ENCODE peak calls at places on chromosomes 12 and 14, in seven cellular contexts. H is mammary epithelial cell; M is CD8-positive, alpha-beta T cell; W is psoas muscle; U is gastrocnemius medialis; F is cardiac muscle cell; J is heart left ventricle. B is an unnamed sample.

GRCh38 chr14:104586832-104587620 is 7.5 kb downstream of the C14orf180 start:
- DNase-seq in H (no peak), M (no peak), W (peak; percentile 84), U (peak; percentile 63), F (no peak), J (peak; percentile 84), B (no peak)

GRCh38 chr12:1302471-1302870 is 291.9 kb downstream of the FBXL14 start:
- DNase-seq in H (no peak), M (no peak), W (no peak), U (no peak), F (no peak), J (no peak), B (no peak)

GRCh38 chr14:20138520-20138919 is at the start of gene OR4N5:
- DNase-seq in H (no peak), M (no peak), W (no peak), U (no peak), F (no peak), J (no peak), B (no peak)

GRCh38 chr12:113055594-113056380 is 743 bp upstream of the DTX1 start:
- DNase-seq in H (no peak), M (no peak), W (no peak), U (no peak), F (no peak), J (no peak), B (no peak)

GRCh38 chr12:88947486-88948043 is 367.3 kb upstream of the KITLG start:
- DNase-seq in H (no peak), M (no peak), W (no peak), U (no peak), F (no peak), J (no peak), B (no peak)

GRCh38 chr12:5269846-5270245 is 162.1 kb upstream of the NTF3 start:
- DNase-seq in H (no peak), M (no peak), W (no peak), U (no peak), F (no peak), J (no peak), B (no peak)

GRCh38 chr12:95721320-95721719 is 69.2 kb downstream of the NTN4 start:
- DNase-seq in H (peak; percentile 71), M (no peak), W (no peak), U (no peak), F (no peak), J (no peak), B (peak; percentile 19)

GRCh38 chr14:105436891-105437722 is 17.5 kb downstream of the MTA1 start:
- DNase-seq in H (no peak), M (no peak), W (no peak), U (no peak), F (no peak), J (peak; percentile 44), B (no peak)

GRCh38 chr12:71755146-71755892 is 656 bp downstream of the RAB21 start:
- DNase-seq in H (peak; percentile 67), M (peak; percentile 27), W (peak; percentile 75), U (peak; percentile 23), F (peak; percentile 62), J (peak; percentile 74), B (peak; percentile 12)

GRCh38 chr12:107282628-107283027 is 189.3 kb upstream of the CRY1 start:
- DNase-seq in H (peak; percentile 52), M (no peak), W (no peak), U (no peak), F (no peak), J (no peak), B (no peak)

GRCh38 chr14:67332468-67332867 is 27.1 kb downstream of the ATP6V1D start:
- DNase-seq in H (peak; percentile 25), M (no peak), W (no peak), U (no peak), F (no peak), J (no peak), B (no peak)

GRCh38 chr12:53450936-53451335 is 966 bp upstream of the PCBP2 start:
- DNase-seq in H (no peak), M (no peak), W (no peak), U (no peak), F (no peak), J (no peak), B (no peak)

GRCh38 chr12:53454710-53455109 is 2.8 kb downstream of the PCBP2 start:
- DNase-seq in H (no peak), M (no peak), W (no peak), U (no peak), F (no peak), J (no peak), B (peak; percentile 28)

GRCh38 chr12:53452159-53453077 is 516 bp downstream of the PCBP2 start:
- DNase-seq in H (peak; percentile 79), M (peak; percentile 66), W (peak; percentile 96), U (peak; percentile 76), F (peak; percentile 94), J (peak; percentile 89), B (peak; percentile 95)

GRCh38 chr12:53453953-53454640 is 2.2 kb downstream of the PCBP2 start:
- DNase-seq in H (no peak), M (no peak), W (no peak), U (no peak), F (no peak), J (no peak), B (no peak)

DNA sequence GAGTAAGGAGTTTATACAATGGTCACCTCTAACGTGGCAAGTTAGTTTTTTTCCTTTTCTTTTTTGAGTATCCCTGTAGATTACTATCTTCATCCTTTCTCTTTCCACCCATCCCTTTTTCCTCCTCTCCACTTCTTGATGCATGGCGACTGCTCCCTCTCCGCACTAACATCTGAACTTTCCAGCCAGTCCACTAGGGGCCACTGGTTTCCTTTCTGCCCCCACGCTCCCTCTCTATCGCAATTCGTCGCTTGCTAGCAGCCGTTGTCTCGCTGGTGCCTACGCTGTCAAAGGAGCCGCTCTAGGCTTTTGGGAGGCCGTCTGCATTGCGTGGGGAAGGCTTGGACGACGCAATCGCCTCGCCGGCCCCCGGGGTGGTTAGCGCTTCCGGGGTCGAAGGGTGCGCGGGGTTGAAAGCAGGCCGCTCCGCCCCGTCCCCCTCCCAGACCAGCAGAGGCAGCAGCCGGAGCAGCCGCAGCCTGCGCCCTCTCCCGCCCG is at the start of gene PCBP2:
- DNase-seq in H (peak; percentile 99), M (peak; percentile 94), W (peak; percentile 99), U (peak; percentile 98), F (peak; percentile 100), J (peak; percentile 99), B (peak; percentile 100)
- H3K4me3 ChIP-seq in H (peak within 1 kb of the TSS; percentile 99), M (peak within 1 kb of the TSS; percentile 81), W (peak within 1 kb of the TSS; percentile 83), U (peak within 1 kb of the TSS; percentile 77), F (peak within 1 kb of the TSS; percentile 87), J (peak within 1 kb of the TSS; percentile 78), B (peak within 1 kb of the TSS; percentile 86)

DNA sequence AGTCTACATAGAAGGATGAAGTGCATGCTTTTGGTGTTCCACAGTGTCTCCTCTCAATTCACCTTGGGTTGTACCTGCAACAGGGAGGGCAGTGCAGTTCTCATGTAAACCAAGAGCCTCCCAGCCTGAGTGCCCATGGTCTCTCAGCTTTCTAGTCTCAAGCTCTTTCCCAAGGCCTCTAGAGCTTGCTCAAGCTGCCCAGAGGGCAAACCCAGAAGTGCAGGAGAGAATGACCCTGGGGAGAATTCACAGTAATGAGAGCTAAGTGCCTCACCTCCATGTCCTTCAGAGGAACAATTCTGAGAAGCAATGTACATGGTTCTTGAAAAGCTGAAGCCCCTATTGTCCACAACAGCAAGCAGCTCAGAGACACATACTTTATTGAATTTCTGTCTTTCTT is 180.5 kb downstream of the BCAT1 start:
- DNase-seq in H (no peak), M (no peak), W (no peak), U (no peak), F (no peak), J (no peak), B (no peak)
- H3K4me3 ChIP-seq in H (no peak overlapping the region), M (no peak overlapping the region), W (no peak overlapping the region), U (no peak overlapping the region), F (no peak overlapping the region), J (no peak overlapping the region), B (no peak overlapping the region)

GRCh38 chr12:14776236-14776959 is 26.9 kb downstream of the WBP11 start:
- DNase-seq in H (no peak), M (no peak), W (no peak), U (no peak), F (peak; percentile 57), J (no peak), B (no peak)
- H3K4me3 ChIP-seq in H (peak overlapping the region; percentile 85), M (no peak overlapping the region), W (peak overlapping the region; percentile 86), U (no peak overlapping the region), F (no peak overlapping the region), J (peak overlapping the region; percentile 71), B (no peak overlapping the region)

DNA sequence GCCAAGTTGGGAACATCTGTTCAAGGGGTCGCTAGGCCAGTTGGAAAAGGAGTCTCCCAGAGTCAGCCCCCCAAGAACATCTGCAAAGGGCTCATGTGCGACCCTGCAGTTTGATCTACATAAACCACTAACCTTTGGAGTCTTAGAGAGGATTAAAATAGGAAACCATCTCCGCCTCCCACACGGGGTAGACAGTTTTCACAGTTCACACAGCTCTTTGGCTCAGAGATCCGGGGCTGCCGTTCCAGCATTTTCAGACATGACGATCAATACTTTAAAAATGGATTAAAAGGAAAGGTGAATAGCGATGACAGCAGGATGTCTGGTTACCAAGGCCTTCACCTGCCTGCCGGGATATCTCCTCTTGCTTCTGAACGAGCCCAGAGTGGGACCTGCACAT is 59.8 kb upstream of the BCL11B start:
- DNase-seq in H (no peak), M (no peak), W (no peak), U (no peak), F (no peak), J (no peak), B (no peak)
- H3K4me3 ChIP-seq in H (no peak overlapping the region), M (no peak overlapping the region), W (no peak overlapping the region), U (no peak overlapping the region), F (no peak overlapping the region), J (no peak overlapping the region), B (no peak overlapping the region)

GRCh38 chr12:52307836-52308806 is 13.1 kb downstream of the KRT83 start:
- DNase-seq in H (peak; percentile 50), M (no peak), W (peak; percentile 89), U (peak; percentile 19), F (peak; percentile 41), J (no peak), B (peak; percentile 88)
- H3K4me3 ChIP-seq in H (peak overlapping the region; percentile 9), M (no peak overlapping the region), W (peak overlapping the region; percentile 69), U (peak overlapping the region; percentile 51), F (peak overlapping the region; percentile 22), J (peak overlapping the region; percentile 42), B (peak overlapping the region; percentile 54)

DNA sequence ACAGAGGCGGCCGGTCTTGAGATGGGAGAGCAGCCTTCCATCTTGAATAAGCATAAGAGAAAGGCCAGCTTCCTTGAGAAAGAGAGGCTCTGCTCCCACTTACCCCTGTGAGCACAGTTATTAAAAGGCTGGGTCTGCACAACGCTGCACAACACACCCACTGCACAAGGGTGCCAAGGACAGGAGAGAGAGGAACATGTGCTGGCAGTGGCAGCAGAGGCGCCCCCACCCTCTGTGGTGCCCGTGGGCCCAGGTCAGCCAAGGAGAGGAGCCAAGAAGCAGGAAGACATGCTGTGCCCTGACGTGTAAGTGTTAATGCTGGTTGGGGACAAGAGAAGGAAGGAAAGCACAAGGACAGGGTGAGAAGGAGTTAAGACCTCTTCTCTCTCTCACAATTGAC is 144.4 kb downstream of the TTC7B start:
- DNase-seq in H (no peak), M (no peak), W (peak; percentile 84), U (peak; percentile 58), F (no peak), J (no peak), B (no peak)
- H3K4me3 ChIP-seq in H (no peak overlapping the region), M (no peak overlapping the region), W (no peak overlapping the region), U (no peak overlapping the region), F (no peak overlapping the region), J (no peak overlapping the region), B (no peak overlapping the region)